ENCODE peak calls at places on chromosomes 13 and 19, in five cellular contexts. X is BE2C, Y is kidney epithelial cell, G is neural crest cell, M is cardiac muscle cell. P is an unnamed sample.

GRCh38 chr13:110127986-110128511 is 178.9 kb downstream of the COL4A1 start:
- DNase-seq in X (no peak), Y (no peak), G (no peak), M (no peak), P (no peak)

GRCh38 chr13:94947965-94948371 is 235.6 kb upstream of the SOX21 start:
- DNase-seq in X (no peak), Y (no peak), G (no peak), M (no peak), P (no peak)

GRCh38 chr19:18282788-18283141 is 1.3 kb upstream of the JUND start:
- DNase-seq in X (no peak), Y (no peak), G (no peak), M (no peak), P (no peak)

GRCh38 chr19:10289167-10289835 is 451 bp upstream of the ICAM5 start:
- DNase-seq in X (peak), Y (no peak), G (no peak), M (peak), P (peak)

GRCh38 chr19:36128392-36128736 is 11.5 kb upstream of the CAPNS1 start:
- DNase-seq in X (no peak), Y (no peak), G (no peak), M (no peak), P (no peak)

GRCh38 chr13:113936566-113936965 is 37.3 kb downstream of the C13orf46 start:
- DNase-seq in X (no peak), Y (no peak), G (no peak), M (no peak), P (no peak)

GRCh38 chr13:98507060-98507797 is 69.7 kb downstream of the STK24 start:
- DNase-seq in X (peak), Y (peak), G (no peak), M (peak), P (peak)

GRCh38 chr19:3440082-3440481 is 40.2 kb downstream of the SMIM24 start:
- DNase-seq in X (peak), Y (no peak), G (no peak), M (no peak), P (no peak)

GRCh38 chr19:41997121-41997850 is 3.3 kb upstream of the ATP1A3 start:
- DNase-seq in X (peak), Y (no peak), G (peak), M (peak), P (no peak)

DNA sequence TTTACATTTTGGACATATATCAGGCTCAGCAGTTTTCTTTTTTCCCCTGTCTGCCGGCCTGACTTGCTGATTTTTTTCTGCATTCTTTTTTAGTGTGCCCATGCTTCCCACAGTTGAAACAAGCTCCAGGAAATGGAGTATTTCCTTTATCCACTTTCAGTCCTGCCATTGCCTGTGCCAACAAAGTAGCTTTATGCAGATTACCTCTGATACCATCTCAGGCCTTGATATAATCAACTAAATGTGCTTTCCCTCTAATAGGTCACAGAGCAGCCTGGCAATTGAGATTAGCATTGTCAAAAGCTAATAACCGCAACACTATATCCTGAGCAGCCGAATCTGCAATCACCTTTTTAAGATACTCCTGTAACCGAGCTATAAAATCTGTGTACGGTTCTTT is 9.2 kb downstream of the MRPS12 start:
- DNase-seq in X (no peak), Y (no peak), G (no peak), M (no peak), P (no peak)
- TF ChIP-seq CTCF in X (no peak), Y (no peak), G (no peak), M (no peak), P (no peak)

DNA sequence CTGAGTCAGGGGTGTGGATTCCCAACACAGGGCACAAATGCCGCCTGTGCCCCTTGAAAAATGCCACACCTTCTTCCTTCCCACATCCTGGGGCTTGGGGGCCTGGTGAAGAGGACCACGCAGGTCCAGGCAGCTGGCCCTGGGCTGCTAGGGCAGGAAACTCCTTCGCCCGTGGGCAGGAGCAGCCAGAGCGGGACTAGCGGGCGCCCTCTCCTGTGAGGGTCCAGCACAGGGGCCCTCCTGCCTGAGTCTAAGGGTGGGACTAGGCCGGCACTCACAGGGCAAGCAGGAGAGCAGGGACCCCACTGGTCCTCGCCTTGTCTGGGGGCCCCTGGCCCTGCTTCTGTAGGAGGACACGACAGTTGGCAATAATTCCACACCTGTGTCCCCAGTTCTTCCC is 7.5 kb upstream of the CEBPA start:
- DNase-seq in X (no peak), Y (no peak), G (no peak), M (no peak), P (no peak)
- TF ChIP-seq CTCF in X (no peak), Y (no peak), G (no peak), M (no peak), P (no peak)

GRCh38 chr13:77815330-77815729 is 103.3 kb downstream of the EDNRB start:
- DNase-seq in X (no peak), Y (no peak), G (no peak), M (no peak), P (no peak)

DNA sequence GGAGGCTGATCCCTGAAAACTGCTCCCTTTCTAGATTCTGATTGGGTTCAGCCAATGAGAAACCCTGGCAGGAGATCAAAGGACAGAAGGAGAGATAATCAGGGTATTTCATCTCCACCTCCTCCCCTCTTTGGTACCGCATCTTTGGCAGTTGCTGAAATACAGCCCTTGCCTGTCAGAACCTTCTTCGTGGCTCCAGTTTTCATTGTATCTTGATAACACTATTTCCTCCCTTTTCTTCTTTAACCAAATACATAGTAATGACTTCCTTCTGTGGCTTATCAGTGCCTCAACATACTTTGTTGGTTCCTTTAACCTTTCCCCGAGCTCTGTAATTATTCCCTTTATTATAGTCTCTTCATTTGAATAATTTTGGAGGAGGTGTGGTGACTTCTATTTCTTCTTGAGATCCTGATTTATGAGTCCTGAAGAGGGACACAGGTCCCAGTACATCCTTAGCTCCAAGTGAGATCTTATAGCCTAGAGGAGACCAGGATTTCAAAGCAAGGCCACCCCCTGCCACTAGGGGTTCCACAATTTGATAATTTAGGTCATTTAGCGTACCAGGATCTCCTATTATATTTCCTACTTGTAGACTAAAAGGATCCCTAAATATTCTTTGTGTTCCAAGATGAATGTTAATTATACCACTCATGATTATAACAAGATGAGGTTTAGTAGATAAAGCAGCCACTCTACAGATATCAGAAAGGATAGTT is 98.0 kb downstream of the EDNRB start:
- DNase-seq in X (no peak), Y (no peak), G (no peak), M (no peak), P (no peak)
- TF ChIP-seq CTCF in X (peak), Y (peak), G (no peak), M (peak), P (no peak)

GRCh38 chr19:2089001-2089711 is 7.0 kb downstream of the MOB3A start:
- DNase-seq in X (peak), Y (no peak), G (no peak), M (no peak), P (no peak)
- TF ChIP-seq CTCF in X (no peak), Y (no peak), G (no peak), M (no peak), P (no peak)

GRCh38 chr13:71018544-71018943 is 848.5 kb downstream of the DACH1 start:
- DNase-seq in X (no peak), Y (no peak), G (no peak), M (no peak), P (no peak)

GRCh38 chr13:71015516-71015915 is 851.5 kb downstream of the DACH1 start:
- DNase-seq in X (no peak), Y (no peak), G (no peak), M (no peak), P (no peak)

GRCh38 chr13:71015021-71015420 is 852.0 kb downstream of the DACH1 start:
- DNase-seq in X (no peak), Y (no peak), G (no peak), M (no peak), P (no peak)

GRCh38 chr13:71021810-71022422 is 845.1 kb downstream of the DACH1 start:
- DNase-seq in X (no peak), Y (peak), G (no peak), M (no peak), P (no peak)

DNA sequence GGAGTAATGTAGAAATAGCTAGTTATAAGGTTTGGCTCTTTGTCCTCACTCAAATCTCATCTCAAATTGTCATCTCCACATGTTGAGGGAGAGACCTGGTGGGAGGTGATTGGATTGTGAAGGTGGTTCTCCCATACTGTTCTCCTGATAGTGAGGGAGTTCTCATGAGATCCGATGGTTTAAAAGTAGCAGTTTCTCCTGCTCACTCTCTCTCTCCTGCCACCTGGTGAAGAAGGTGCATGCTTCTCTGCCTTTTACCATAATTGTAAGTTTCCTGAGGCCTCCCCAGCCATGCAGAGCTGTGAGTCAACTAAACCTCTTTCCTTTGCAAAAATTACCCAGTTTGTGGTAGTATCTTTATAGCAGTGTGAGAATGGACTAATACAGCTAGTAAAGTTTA is 849.4 kb downstream of the DACH1 start:
- DNase-seq in X (no peak), Y (no peak), G (no peak), M (no peak), P (no peak)
- TF ChIP-seq CTCF in X (no peak), Y (peak), G (no peak), M (no peak), P (no peak)

GRCh38 chr19:54430306-54431254 is 15.3 kb downstream of the TTYH1 start:
- DNase-seq in X (peak), Y (no peak), G (peak), M (peak), P (peak)
- TF ChIP-seq CTCF in X (peak), Y (peak), G (peak), M (peak), P (no peak)